ENCODE peak calls at places on chromosomes 5 and 9, in eight cellular contexts. Q is Peyer's patch, N is tibial nerve, R is A549, M is body of pancreas, O is stomach, F is HepG2, Y is transverse colon. D is an unnamed sample.

GRCh38 chr5:6592611-6593010 is 40.2 kb downstream of the NSUN2 start:
- DNase-seq in Q (no peak), F (no peak), N (no peak), R (no peak), Y (no peak), M (no peak), O (no peak), D (no peak)

GRCh38 chr5:169213479-169213878 is 87.5 kb downstream of the SLIT3 start:
- DNase-seq in F (no peak), R (no peak), Y (no peak), N (no peak), O (no peak), M (no peak), Q (no peak), D (no peak)

GRCh38 chr5:134018154-134018985 is 13.6 kb upstream of the VDAC1 start:
- DNase-seq in F (peak), N (no peak), O (peak), Y (peak), M (peak), R (peak), Q (no peak), D (no peak)

GRCh38 chr5:40078907-40079575 is 600.7 kb upstream of the PTGER4 start:
- DNase-seq in M (no peak), R (no peak), O (no peak), Y (no peak), N (no peak), Q (no peak), F (no peak), D (no peak)

GRCh38 chr5:93579561-93580386 is 1.2 kb downstream of the NR2F1-AS1 start:
- DNase-seq in N (no peak), Y (no peak), Q (no peak), R (no peak), F (no peak), O (no peak), M (no peak), D (peak)

GRCh38 chr5:129945031-129945430 is 40.8 kb downstream of the CHSY3 start:
- DNase-seq in O (no peak), N (peak), R (no peak), M (no peak), Q (no peak), F (no peak), Y (no peak), D (no peak)

GRCh38 chr9:123418052-123418430 is 62.0 kb downstream of the CRB2 start:
- DNase-seq in Q (no peak), M (no peak), N (no peak), Y (no peak), O (no peak), R (no peak), F (no peak), D (no peak)

GRCh38 chr5:172533058-172533398 is 78.7 kb upstream of the SH3PXD2B start:
- DNase-seq in Q (no peak), Y (peak), N (no peak), F (no peak), M (no peak), O (no peak), R (no peak), D (peak)

GRCh38 chr9:37104183-37104889 is 16.0 kb upstream of the ZCCHC7 start:
- DNase-seq in Y (no peak), N (no peak), O (no peak), Q (no peak), R (no peak), M (no peak), F (no peak), D (no peak)

GRCh38 chr5:122896598-122897282 is 51.3 kb downstream of the SNX24 start:
- DNase-seq in Q (no peak), O (no peak), M (no peak), N (peak), F (peak), R (no peak), Y (no peak), D (no peak)

GRCh38 chr5:112978836-112979235 is 2.2 kb downstream of the DCP2 start:
- DNase-seq in F (no peak), N (no peak), O (no peak), Y (no peak), Q (no peak), R (no peak), M (no peak), D (no peak)
- H3K4me3 ChIP-seq in F (peak), N (no peak), O (peak), Y (no peak), Q (no peak), R (no peak), M (no peak), D (no peak)

GRCh38 chr5:178153530-178154340 is at the start of gene NHP2:
- DNase-seq in F (peak), Y (peak), R (peak), O (peak), N (peak), M (peak), Q (peak), D (peak)
- TF ChIP-seq POLR2A in F (peak), Y (peak), R (peak), O (no peak), N (no peak), M (peak), Q (no peak), D (no peak)

DNA sequence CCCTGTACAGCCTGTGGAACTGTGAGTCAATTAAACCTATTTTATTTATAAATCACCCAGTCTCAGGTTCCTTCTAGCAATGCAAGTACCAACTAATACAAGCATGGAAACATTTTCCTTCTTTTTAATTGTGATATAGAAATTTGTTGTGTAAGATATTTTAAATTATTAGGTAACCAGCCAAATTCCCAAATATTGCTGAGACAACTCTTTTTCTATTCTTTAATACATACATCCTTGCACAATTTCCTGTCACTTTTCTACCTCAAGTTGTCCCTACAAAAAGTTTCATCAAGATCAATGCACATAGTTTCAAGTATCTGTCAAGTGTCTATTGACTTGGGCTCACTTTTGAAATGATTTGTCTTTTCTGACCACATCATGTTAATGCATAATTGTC is 488.6 kb downstream of the ACTL7B start:
- DNase-seq in N (no peak), R (no peak), F (no peak), Y (no peak), M (no peak), O (no peak), Q (no peak), D (no peak)
- TF ChIP-seq CTCF in N (no peak), R (no peak), F (no peak), Y (no peak), M (no peak), O (no peak), Q (no peak), D (no peak)

DNA sequence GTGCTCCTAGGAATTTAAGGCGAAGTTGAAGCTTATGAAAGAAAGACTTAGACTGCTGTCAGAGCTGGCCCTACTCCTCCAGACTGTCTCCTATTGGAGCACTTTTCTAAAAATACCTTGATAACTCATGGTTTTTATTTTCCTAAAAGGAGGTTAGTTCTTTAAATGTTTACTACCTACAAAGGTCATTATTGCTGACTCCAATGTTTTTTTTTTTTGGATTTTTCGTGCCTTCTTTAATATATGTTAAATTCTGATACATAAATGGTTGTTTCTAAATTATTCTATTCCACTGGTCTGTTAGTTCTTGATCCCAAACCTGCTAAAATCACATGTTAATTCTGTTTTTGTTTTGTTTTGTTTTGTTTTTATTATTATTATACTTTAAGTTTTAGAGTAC is 227.6 kb upstream of the FTMT start:
- DNase-seq in R (no peak), O (no peak), F (no peak), M (no peak), Y (no peak), Q (no peak), N (no peak), D (no peak)
- H3K4me3 ChIP-seq in R (no peak), O (no peak), F (no peak), M (no peak), Y (no peak), Q (no peak), N (no peak), D (no peak)

GRCh38 chr5:168086736-168087135 is 204.7 kb upstream of the WWC1 start:
- DNase-seq in F (no peak), Q (no peak), Y (no peak), M (no peak), O (no peak), N (no peak), R (no peak), D (no peak)

GRCh38 chr5:168092786-168093185 is 198.7 kb upstream of the WWC1 start:
- DNase-seq in N (no peak), M (no peak), O (no peak), Q (no peak), F (no peak), Y (no peak), R (no peak), D (no peak)

GRCh38 chr5:168088415-168089165 is 202.9 kb upstream of the WWC1 start:
- DNase-seq in Q (no peak), O (no peak), F (no peak), R (no peak), M (no peak), N (no peak), Y (no peak), D (no peak)

GRCh38 chr5:168086104-168086610 is 205.3 kb upstream of the WWC1 start:
- DNase-seq in R (peak), O (no peak), N (no peak), Y (peak), F (peak), Q (no peak), M (no peak), D (no peak)

DNA sequence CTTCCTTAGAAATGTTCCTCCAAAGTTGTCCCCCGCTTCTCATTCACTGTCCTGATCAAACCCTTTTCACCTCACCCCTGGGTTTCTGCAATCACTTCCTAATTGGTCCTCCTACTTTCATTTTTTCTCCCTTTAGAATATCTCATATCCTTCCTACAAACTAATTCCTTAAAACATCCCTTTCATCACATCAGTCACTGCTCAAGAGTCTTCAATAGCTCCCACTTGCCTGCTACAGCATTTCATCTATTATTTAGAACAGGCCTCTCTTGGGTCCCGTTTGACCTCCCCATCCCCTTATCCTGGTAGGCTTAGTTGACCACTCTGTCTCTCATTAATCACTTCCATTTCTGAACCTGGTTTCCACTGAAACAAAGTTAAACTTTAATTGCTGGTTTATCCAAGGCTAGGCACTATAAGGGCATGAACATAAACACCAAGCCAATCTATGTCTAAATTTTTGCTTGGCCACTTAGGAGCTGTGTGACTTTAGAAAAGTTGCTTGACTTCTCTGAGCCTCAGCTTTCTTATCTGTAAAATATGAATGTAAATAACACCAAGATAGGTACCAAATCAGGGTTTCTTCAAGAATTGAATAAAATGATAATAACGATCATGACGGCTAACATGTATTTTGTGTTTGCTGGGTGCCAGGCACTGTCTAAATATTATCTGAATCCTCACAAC is 202.1 kb upstream of the WWC1 start:
- DNase-seq in Y (no peak), F (no peak), N (no peak), O (no peak), M (no peak), R (no peak), Q (no peak), D (no peak)
- TF ChIP-seq POLR2A in Y (no peak), F (no peak), N (no peak), O (no peak), M (no peak), R (no peak), Q (no peak), D (no peak)

DNA sequence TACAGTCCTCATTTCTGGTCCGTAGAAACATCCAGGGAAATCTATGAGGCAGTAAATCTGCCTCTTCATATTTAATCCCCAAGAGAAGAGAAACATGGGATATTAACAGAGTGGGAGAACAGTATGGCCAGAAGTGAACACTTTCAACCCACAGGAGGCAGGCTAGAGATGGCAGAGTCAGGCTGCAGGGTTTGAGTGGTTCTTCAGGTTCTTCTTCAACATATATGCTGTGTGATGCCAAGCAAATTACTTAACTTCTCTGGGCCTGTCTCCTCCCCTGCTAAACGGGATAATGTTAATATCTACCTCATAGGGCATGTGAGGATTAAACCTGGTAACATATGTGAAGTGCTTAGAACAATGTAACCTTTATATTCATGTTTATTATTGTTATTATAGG is 321.8 kb downstream of the PSAT1 start:
- DNase-seq in O (no peak), M (no peak), F (no peak), Q (no peak), Y (no peak), N (no peak), R (no peak), D (no peak)
- TF ChIP-seq CTCF in O (no peak), M (no peak), F (no peak), Q (no peak), Y (no peak), N (no peak), R (no peak), D (no peak)

GRCh38 chr5:53041071-53041692 is 52.0 kb downstream of the ITGA2 start:
- DNase-seq in R (no peak), Y (no peak), O (no peak), N (no peak), M (no peak), F (no peak), Q (no peak), D (no peak)
- H3K4me3 ChIP-seq in R (no peak), Y (no peak), O (no peak), N (no peak), M (no peak), F (no peak), Q (no peak), D (no peak)

DNA sequence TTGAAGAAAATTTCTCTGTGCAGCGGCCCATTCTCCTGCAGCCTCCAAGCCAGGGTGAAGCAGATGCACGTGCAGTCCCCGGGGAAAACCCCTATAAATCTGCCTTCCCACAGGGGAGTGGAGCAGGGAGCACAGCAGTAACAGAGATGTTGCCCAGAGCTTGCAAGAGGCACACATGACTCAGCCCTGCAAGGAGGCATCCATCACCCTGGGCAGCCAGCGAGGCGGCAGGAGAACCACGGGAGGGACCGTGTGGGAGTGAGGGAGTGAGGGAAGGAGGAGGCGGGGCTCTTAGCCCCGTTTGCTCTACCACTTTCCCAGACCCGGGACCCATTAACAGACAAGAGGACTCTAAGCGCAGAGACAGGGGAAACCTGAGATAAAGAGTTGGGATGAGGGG is 96.2 kb upstream of the ARAP3 start:
- DNase-seq in Y (no peak), M (no peak), Q (no peak), R (no peak), N (no peak), F (no peak), O (no peak), D (no peak)
- TF ChIP-seq POLR2A in Y (no peak), M (no peak), Q (no peak), R (no peak), N (no peak), F (no peak), O (no peak), D (no peak)

D was measured in lower leg skin.